ENCODE peak calls at places on chromosomes 2 and 18, in eight cellular contexts. A is suprapubic skin, I is body of pancreas, C is A549, W is ovary, L is sigmoid colon, E is breast epithelium, Y is K562. S is an unnamed sample.

GRCh38 chr2:230905448-230906430 is 19.3 kb downstream of the GPR55 start:
- DNase-seq in L (peak; percentile 48), A (peak; percentile 52), Y (peak; percentile 32), I (no peak), C (no peak), E (peak; percentile 34), W (peak; percentile 8), S (no peak)

GRCh38 chr2:44549099-44549471 is 187.3 kb downstream of the CAMKMT start:
- DNase-seq in C (peak; percentile 41), E (no peak), L (no peak), W (no peak), A (no peak), Y (no peak), I (no peak), S (no peak)

GRCh38 chr2:171069286-171069956 is 91.3 kb downstream of the TLK1 start:
- DNase-seq in A (no peak), W (no peak), L (no peak), C (no peak), Y (no peak), I (no peak), E (no peak), S (no peak)

GRCh38 chr2:228339525-228339924 is 158.0 kb upstream of the SPHKAP start:
- DNase-seq in W (no peak), I (no peak), Y (no peak), E (no peak), A (no peak), L (no peak), C (no peak), S (no peak)

GRCh38 chr2:43388371-43388770 is 162.0 kb upstream of the ZFP36L2 start:
- DNase-seq in C (no peak), I (no peak), Y (no peak), A (no peak), W (no peak), L (no peak), E (no peak), S (no peak)

GRCh38 chr2:237296756-237297155 is 117.2 kb downstream of the COL6A3 start:
- DNase-seq in A (no peak), C (no peak), L (peak; percentile 71), I (no peak), W (no peak), E (no peak), Y (no peak), S (no peak)

GRCh38 chr2:168030862-168031624 is 216.4 kb downstream of the STK39 start:
- DNase-seq in C (no peak), A (no peak), Y (no peak), E (no peak), I (no peak), W (no peak), L (no peak), S (no peak)

GRCh38 chr2:234635284-234635683 is 138.4 kb upstream of the ARL4C start:
- DNase-seq in A (no peak), I (no peak), Y (no peak), W (no peak), E (no peak), C (no peak), L (no peak), S (no peak)

GRCh38 chr2:69097148-69097610 is 84.2 kb downstream of the ANTXR1 start:
- DNase-seq in I (no peak), E (no peak), W (no peak), C (no peak), Y (no peak), L (no peak), A (no peak), S (no peak)

GRCh38 chr2:230496891-230497290 is 80.9 kb downstream of the SP100 start:
- DNase-seq in A (no peak), Y (no peak), C (no peak), I (no peak), W (no peak), E (no peak), L (no peak), S (no peak)

GRCh38 chr2:161122772-161123530 is 37.3 kb upstream of the TANK start:
- DNase-seq in E (no peak), A (no peak), C (peak; percentile 85), Y (peak; percentile 32), I (peak; percentile 76), W (peak; percentile 42), L (peak; percentile 75), S (peak; percentile 64)

GRCh38 chr2:25966531-25967265 is 15.6 kb downstream of the KIF3C start:
- DNase-seq in C (no peak), Y (no peak), I (no peak), E (no peak), L (no peak), A (no peak), W (no peak), S (no peak)

GRCh38 chr18:63319383-63320040 is at the start of gene BCL2:
- DNase-seq in E (no peak), W (no peak), L (peak; percentile 82), I (peak; percentile 25), C (peak; percentile 18), Y (no peak), A (no peak), S (peak; percentile 47)

GRCh38 chr2:10494351-10495066 is 46.4 kb upstream of the ODC1 start:
- DNase-seq in I (no peak), E (peak; percentile 31), C (no peak), W (no peak), A (no peak), Y (no peak), L (no peak), S (no peak)

GRCh38 chr2:224401641-224402342 is at the start of gene FAM124B:
- DNase-seq in E (no peak), C (no peak), Y (peak; percentile 49), W (peak; percentile 21), I (peak; percentile 60), L (peak; percentile 86), A (no peak), S (no peak)

GRCh38 chr18:67496469-67496868 is 20.1 kb downstream of the DSEL start:
- DNase-seq in Y (no peak), I (no peak), A (no peak), C (no peak), W (no peak), E (no peak), L (no peak), S (no peak)

GRCh38 chr2:117523267-117523666 is 291.2 kb upstream of the DDX18 start:
- DNase-seq in L (peak; percentile 70), Y (no peak), A (no peak), C (no peak), I (peak; percentile 89), E (peak; percentile 74), W (peak; percentile 21), S (peak; percentile 90)

GRCh38 chr18:35510071-35511010 is 12.6 kb upstream of the INO80C start:
- DNase-seq in I (no peak), Y (no peak), L (no peak), E (no peak), W (no peak), A (no peak), C (no peak), S (no peak)

GRCh38 chr2:164737612-164738081 is 104.0 kb downstream of the COBLL1 start:
- DNase-seq in Y (peak; percentile 34), E (no peak), C (peak; percentile 71), I (peak; percentile 77), A (peak; percentile 70), W (peak; percentile 49), L (peak; percentile 79), S (peak; percentile 59)

DNA sequence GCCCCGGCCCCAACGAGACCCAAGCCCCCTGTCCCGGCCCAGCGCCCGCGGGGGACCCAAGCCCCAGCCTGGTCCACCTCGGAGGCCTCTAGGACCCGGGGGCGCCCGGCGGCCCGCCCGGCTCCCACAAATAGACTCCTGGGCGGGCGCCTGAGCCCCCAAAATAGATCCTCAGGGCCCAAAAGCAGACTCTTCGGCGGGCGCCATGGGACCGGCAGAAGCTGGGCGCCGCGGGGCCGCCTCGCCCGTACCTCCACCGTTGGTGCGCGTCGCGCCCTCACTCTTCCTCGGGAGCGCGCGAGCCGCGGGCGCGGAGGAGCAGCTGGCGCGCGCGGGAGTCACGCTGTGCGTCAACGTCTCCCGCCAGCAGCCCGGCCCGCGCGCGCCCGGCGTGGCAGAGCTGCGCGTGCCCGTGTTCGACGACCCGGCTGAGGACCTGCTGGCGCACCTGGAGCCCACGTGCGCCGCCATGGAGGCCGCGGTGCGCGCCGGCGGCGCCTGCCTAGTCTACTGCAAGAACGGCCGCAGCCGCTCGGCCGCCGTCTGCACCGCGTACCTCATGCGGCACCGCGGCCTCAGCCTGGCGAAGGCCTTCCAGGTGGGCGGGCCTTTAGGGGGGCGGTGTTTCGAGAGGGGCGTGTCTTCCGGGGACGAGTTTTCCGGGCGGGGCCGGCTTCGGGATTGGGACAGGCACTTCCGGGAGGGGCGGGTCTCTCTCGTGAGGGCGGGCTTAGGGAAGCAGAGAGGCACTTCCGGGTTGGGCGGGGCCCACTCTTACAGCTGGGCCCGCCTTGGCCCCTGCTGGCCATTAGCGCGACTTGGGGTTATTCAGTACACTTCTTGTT is 545 bp downstream of the DUSP28 start:
- DNase-seq in L (peak; percentile 100), Y (peak; percentile 93), I (peak; percentile 100), A (peak; percentile 100), E (peak; percentile 100), C (peak; percentile 98), W (peak; percentile 100), S (peak; percentile 100)
- TF ChIP-seq POLR2A in L (peak; percentile 86), Y (peak; percentile 62), I (peak; percentile 70), A (peak; percentile 54), E (peak; percentile 52), C (peak; percentile 78), W (peak; percentile 48), S (peak; percentile 79)

GRCh38 chr2:189579585-189579984 is 1.0 kb downstream of the SLC40A1 start:
- DNase-seq in L (no peak), Y (no peak), W (no peak), E (no peak), C (no peak), A (no peak), I (peak; percentile 27), S (no peak)
- TF ChIP-seq POLR2A in L (no peak), Y (no peak), W (no peak), E (no peak), C (no peak), A (no peak), I (peak; percentile 25), S (peak; percentile 14)

GRCh38 chr2:37925063-37925897 is at the start of gene RMDN2:
- DNase-seq in I (peak; percentile 95), A (peak; percentile 94), E (peak; percentile 91), L (peak; percentile 96), C (peak; percentile 97), Y (peak; percentile 88), W (peak; percentile 91), S (peak; percentile 96)
- TF ChIP-seq POLR2A in I (peak; percentile 90), A (peak; percentile 72), E (peak; percentile 77), L (peak; percentile 85), C (peak; percentile 96), Y (peak; percentile 89), W (peak; percentile 49), S (peak; percentile 76)

DNA sequence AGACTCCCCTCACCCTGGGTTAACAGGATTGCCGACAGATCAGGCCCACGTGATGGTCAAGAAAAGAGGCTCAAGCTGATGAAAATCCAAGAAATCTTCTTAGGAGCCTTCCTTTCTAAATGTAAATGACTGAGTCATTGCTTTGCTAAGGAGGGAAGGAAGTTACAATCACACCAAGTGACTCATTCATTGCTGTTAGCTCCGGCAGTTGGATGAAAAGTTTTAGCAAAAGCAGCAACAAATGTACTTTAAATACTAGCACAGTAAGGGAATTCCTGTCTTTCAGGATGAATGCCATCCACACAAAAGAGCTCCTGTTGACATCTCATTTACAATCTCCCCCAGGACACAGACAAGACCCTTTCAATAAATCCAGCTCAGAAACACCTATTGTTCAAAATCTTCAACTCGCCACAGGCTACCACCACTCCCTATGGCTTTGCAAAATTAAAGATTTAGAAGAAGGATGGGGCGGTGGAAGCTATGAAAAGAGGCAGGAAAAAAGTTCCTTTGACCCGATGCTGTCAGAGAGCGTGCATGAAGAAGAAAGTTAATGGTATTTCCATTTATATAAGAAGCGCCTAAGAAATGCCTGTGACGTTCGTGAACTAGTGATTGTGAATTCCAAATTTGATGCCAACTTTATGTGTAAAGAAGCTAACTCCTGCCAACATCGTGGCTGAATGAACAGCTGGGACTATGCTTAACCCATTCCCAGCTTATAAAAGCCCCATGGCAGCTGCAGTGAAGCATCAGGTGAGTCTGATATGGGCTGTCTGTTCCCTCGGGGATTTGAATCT is 153.7 kb downstream of the TGIF1 start:
- DNase-seq in E (no peak), I (peak; percentile 82), Y (peak; percentile 72), A (no peak), L (peak; percentile 71), C (peak; percentile 94), W (no peak), S (no peak)
- TF ChIP-seq POLR2A in E (no peak), I (peak; percentile 11), Y (no peak), A (peak; percentile 30), L (peak; percentile 12), C (peak; percentile 15), W (no peak), S (peak; percentile 16)